ENCODE peak calls at places on chromosomes 16 and 17, in four cellular contexts. K is heart left ventricle, E is A549, S is adrenal gland. G is an unnamed sample.

GRCh38 chr17:3972281-3972731 is 8.1 kb upstream of the ATP2A3 start:
- DNase-seq in K (no peak), E (no peak), S (no peak), G (peak; percentile 80)

GRCh38 chr16:1466968-1467521 is 7.8 kb downstream of the CLCN7 start:
- DNase-seq in K (no peak), E (peak; percentile 21), S (peak; percentile 93), G (no peak)

GRCh38 chr16:54506691-54507090 is 220.1 kb upstream of the IRX3 start:
- DNase-seq in K (no peak), E (no peak), S (no peak), G (no peak)

GRCh38 chr17:41691031-41691777 is 2.5 kb downstream of the EIF1 start:
- DNase-seq in K (no peak), E (no peak), S (no peak), G (no peak)

GRCh38 chr16:70512456-70512855 is 10.9 kb downstream of the COG4 start:
- DNase-seq in K (no peak), E (peak; percentile 33), S (peak; percentile 27), G (no peak)

GRCh38 chr16:50611332-50611934 is 63.2 kb downstream of the NKD1 start:
- DNase-seq in K (no peak), E (no peak), S (no peak), G (no peak)

GRCh38 chr16:86676216-86676800 is 98.0 kb downstream of the FOXL1 start:
- DNase-seq in K (no peak), E (peak; percentile 36), S (no peak), G (no peak)

GRCh38 chr17:46044286-46044928 is 45.4 kb downstream of the STH start:
- DNase-seq in K (peak; percentile 77), E (peak; percentile 93), S (peak; percentile 83), G (no peak)

GRCh38 chr16:23833960-23834685 is 1.7 kb upstream of the PRKCB start:
- DNase-seq in K (no peak), E (no peak), S (no peak), G (no peak)

GRCh38 chr17:74117999-74118421 is 85.5 kb upstream of the RPL38 start:
- DNase-seq in K (no peak), E (no peak), S (no peak), G (peak; percentile 58)

GRCh38 chr17:58706351-58707140 is 14.1 kb downstream of the RAD51C start:
- DNase-seq in K (no peak), E (no peak), S (no peak), G (peak; percentile 12)

GRCh38 chr17:45032150-45032493 is 19.3 kb downstream of the DCAKD start:
- DNase-seq in K (no peak), E (no peak), S (no peak), G (no peak)

GRCh38 chr16:48613061-48613957 is 3.3 kb upstream of the N4BP1 start:
- DNase-seq in K (no peak), E (peak; percentile 58), S (no peak), G (no peak)

GRCh38 chr17:8126306-8127066 is 2.6 kb upstream of the HES7 start:
- DNase-seq in K (no peak), E (peak; percentile 80), S (no peak), G (no peak)

GRCh38 chr16:52435573-52435972 is 111.4 kb downstream of the TOX3 start:
- DNase-seq in K (no peak), E (no peak), S (no peak), G (no peak)

GRCh38 chr17:64459284-64459747 is 10.4 kb downstream of the MILR1 start:
- DNase-seq in K (no peak), E (peak; percentile 51), S (no peak), G (no peak)

GRCh38 chr17:2253768-2254406 is 49.7 kb downstream of the SMG6 start:
- DNase-seq in K (no peak), E (no peak), S (no peak), G (no peak)

GRCh38 chr17:40348562-40349476 is 15.7 kb downstream of the GJD3 start:
- DNase-seq in K (peak; percentile 81), E (no peak), S (peak; percentile 88), G (peak; percentile 84)

GRCh38 chr17:40350410-40351184 is 13.9 kb downstream of the GJD3 start:
- DNase-seq in K (no peak), E (no peak), S (peak; percentile 32), G (no peak)

GRCh38 chr17:40351185-40352043 is 13.1 kb downstream of the GJD3 start:
- DNase-seq in K (no peak), E (no peak), S (peak; percentile 24), G (peak; percentile 76)

GRCh38 chr17:40348136-40348504 is 16.4 kb downstream of the GJD3 start:
- DNase-seq in K (no peak), E (no peak), S (no peak), G (peak; percentile 73)

GRCh38 chr17:40349477-40350409 is 14.8 kb downstream of the GJD3 start:
- DNase-seq in K (peak; percentile 53), E (no peak), S (peak; percentile 34), G (peak; percentile 72)
- TF ChIP-seq POLR2A in K (no peak), E (no peak), S (no peak), G (no peak)

GRCh38 chr17:40458851-40459482 is 15.7 kb downstream of the IGFBP4 start:
- DNase-seq in K (no peak), E (peak; percentile 42), S (no peak), G (no peak)

GRCh38 chr17:40456396-40456951 is 13.2 kb downstream of the IGFBP4 start:
- DNase-seq in K (no peak), E (peak; percentile 39), S (no peak), G (no peak)

GRCh38 chr17:40459646-40460584 is 16.7 kb downstream of the IGFBP4 start:
- DNase-seq in K (no peak), E (peak; percentile 63), S (no peak), G (no peak)

GRCh38 chr17:40457369-40457768 is 14.1 kb downstream of the IGFBP4 start:
- DNase-seq in K (no peak), E (peak; percentile 28), S (no peak), G (no peak)

GRCh38 chr17:40458001-40458791 is 14.9 kb downstream of the IGFBP4 start:
- DNase-seq in K (no peak), E (peak; percentile 68), S (no peak), G (no peak)
- TF ChIP-seq POLR2A in K (no peak), E (no peak), S (no peak), G (no peak)

GRCh38 chr16:67150833-67151396 is at the start of gene B3GNT9:
- DNase-seq in K (peak; percentile 84), E (peak; percentile 65), S (peak; percentile 79), G (peak; percentile 86)
- TF ChIP-seq POLR2A in K (no peak), E (peak; percentile 2), S (peak; percentile 33), G (no peak)

DNA sequence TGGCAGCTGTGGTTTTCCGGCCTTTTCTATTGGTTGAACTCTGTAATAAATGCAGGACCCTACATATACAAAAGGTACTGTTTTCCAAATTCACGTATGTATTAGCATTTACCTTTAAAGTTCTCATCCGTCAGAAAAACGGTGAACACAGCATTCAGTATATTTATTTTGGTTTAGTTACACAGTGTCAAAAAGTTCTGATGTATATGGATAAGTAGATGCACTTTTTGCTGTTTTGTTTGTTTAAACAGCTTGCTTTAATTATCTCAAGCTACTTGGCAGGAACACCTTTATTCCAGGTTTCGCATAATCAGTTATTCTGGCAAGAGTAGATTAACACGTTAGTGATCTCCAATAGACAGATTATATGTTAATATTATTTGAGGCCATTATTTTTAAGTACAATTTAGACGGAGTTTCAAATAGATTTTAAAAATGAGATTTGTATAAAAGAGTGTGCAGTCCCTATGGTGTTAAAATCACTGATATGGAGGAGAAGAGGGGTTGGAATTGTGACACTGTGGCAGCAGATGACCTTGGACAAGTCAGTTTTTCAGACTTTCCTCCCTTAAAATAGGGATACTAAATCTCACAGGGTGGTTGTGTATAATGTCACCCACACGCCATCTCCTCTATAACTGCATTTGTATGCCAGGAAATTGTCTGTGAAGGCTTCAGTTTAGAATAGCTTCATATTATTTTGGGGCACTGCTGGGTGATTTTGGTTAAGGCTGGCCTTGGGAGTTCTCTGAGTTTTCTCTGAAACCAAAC is 2.1 kb downstream of the HERPUD1 start:
- DNase-seq in K (no peak), E (no peak), S (no peak), G (no peak)
- TF ChIP-seq POLR2A in K (no peak), E (no peak), S (no peak), G (no peak)

GRCh38 chr17:75783069-75783783 is 1.4 kb upstream of the UNK start:
- DNase-seq in K (no peak), E (peak; percentile 59), S (no peak), G (no peak)

GRCh38 chr17:75783803-75784472 is 668 bp upstream of the UNK start:
- DNase-seq in K (no peak), E (no peak), S (peak; percentile 64), G (peak; percentile 89)

GRCh38 chr17:75785770-75786538 is 1.3 kb downstream of the UNK start:
- DNase-seq in K (no peak), E (no peak), S (peak; percentile 12), G (peak; percentile 20)

GRCh38 chr17:75784473-75785015 is at the start of gene UNK:
- DNase-seq in K (peak; percentile 98), E (peak; percentile 100), S (peak; percentile 99), G (peak; percentile 98)

GRCh38 chr17:75785016-75785769 is 587 bp downstream of the UNK start:
- DNase-seq in K (peak; percentile 92), E (no peak), S (peak; percentile 93), G (peak; percentile 87)
- TF ChIP-seq POLR2A in K (peak; percentile 52), E (peak; percentile 46), S (no peak), G (no peak)

G was measured in spleen.